ENCODE peak calls at places on chromosome 6, in ten cellular contexts. J is GM12865, H is OCI-LY7, V is bronchial epithelial cell, M is IMR-90, G is neuronal stem cell, S is esophagus squamous epithelium, C is mesenchymal stem cell, T is H1, I is K562. O is an unnamed sample.

GRCh38 chr6:165974817-165975216 is 192.8 kb downstream of the TBXT start:
- DNase-seq in I (no peak), S (no peak), V (no peak), M (no peak), T (no peak), H (no peak), J (no peak), C (no peak), G (no peak), O (no peak)

GRCh38 chr6:1378224-1379025 is 11.0 kb upstream of the FOXF2 start:
- DNase-seq in G (peak; percentile 35), J (no peak), M (no peak), I (no peak), S (no peak), H (no peak), C (no peak), T (no peak), V (no peak), O (no peak)

GRCh38 chr6:165841153-165841558 is 178.1 kb upstream of the PDE10A start:
- DNase-seq in M (no peak), H (no peak), G (no peak), I (no peak), T (no peak), S (no peak), V (no peak), J (no peak), C (no peak), O (no peak)

GRCh38 chr6:35468980-35469710 is 944 bp downstream of the RPL10A start:
- DNase-seq in I (peak; percentile 72), J (peak; percentile 39), V (no peak), S (no peak), C (no peak), G (no peak), T (no peak), M (no peak), H (peak; percentile 28), O (no peak)

GRCh38 chr6:118705799-118706481 is 54.5 kb upstream of the CEP85L start:
- DNase-seq in V (peak; percentile 62), M (peak; percentile 36), J (peak; percentile 58), G (peak; percentile 41), H (no peak), I (no peak), S (no peak), T (no peak), C (peak; percentile 60), O (peak; percentile 41)

GRCh38 chr6:155461636-155462035 is 6.0 kb upstream of the NOX3 start:
- DNase-seq in V (no peak), G (no peak), I (no peak), S (no peak), J (no peak), H (no peak), C (no peak), T (no peak), M (peak; percentile 34), O (no peak)

GRCh38 chr6:113031591-113031990 is 684.5 kb downstream of the RFPL4B start:
- DNase-seq in H (no peak), G (no peak), T (no peak), M (no peak), S (no peak), I (no peak), C (no peak), V (peak; percentile 5), J (no peak), O (no peak)

GRCh38 chr6:44269921-44270525 is at the start of gene TMEM151B:
- DNase-seq in I (no peak), C (no peak), G (no peak), V (no peak), H (no peak), T (peak; percentile 74), M (no peak), S (no peak), J (no peak), O (no peak)

GRCh38 chr6:25309886-25310285 is 30.7 kb downstream of the CARMIL1 start:
- DNase-seq in V (no peak), G (no peak), S (no peak), I (no peak), M (no peak), C (no peak), T (no peak), J (no peak), H (no peak), O (no peak)

GRCh38 chr6:25311251-25311910 is 32.2 kb downstream of the CARMIL1 start:
- DNase-seq in M (peak; percentile 62), S (no peak), V (peak; percentile 73), J (no peak), C (peak; percentile 28), T (no peak), H (no peak), G (no peak), I (no peak), O (no peak)

GRCh38 chr6:25312703-25313102 is 33.5 kb downstream of the CARMIL1 start:
- DNase-seq in C (peak; percentile 30), V (peak; percentile 76), G (no peak), J (no peak), H (peak; percentile 29), S (no peak), T (no peak), M (peak; percentile 59), I (no peak), O (no peak)

GRCh38 chr6:25314776-25315175 is 35.6 kb downstream of the CARMIL1 start:
- DNase-seq in T (no peak), H (no peak), M (no peak), S (no peak), G (no peak), V (no peak), I (no peak), C (no peak), J (no peak), O (no peak)

DNA sequence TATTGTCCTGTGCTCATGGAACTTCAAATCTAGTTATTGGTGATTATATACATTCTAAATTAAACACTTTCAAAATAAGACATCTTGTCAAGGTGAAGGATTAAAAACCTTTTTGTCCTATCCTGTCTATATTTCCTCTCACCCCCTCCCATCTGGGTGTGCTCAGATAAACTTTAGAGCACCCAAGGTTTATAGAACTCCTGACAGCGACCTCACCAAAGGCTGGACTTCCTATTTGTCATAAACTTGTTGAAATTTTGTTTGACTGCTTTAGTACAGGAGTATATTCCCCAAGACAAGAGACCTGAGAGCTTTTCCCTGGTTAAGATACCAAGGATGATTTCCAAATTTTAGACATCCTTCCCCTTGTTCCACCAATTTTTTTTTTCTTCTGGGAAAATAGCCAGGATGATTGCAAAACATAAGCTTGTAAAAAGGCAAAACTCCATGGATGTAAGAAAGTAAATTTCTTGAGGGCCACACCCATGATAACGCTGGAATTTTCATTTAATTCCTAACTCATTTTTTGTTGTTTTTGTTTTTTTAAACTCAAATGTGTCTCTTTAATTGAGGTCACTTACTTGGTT is 33.0 kb downstream of the CARMIL1 start:
- DNase-seq in V (peak; percentile 26), I (no peak), G (no peak), T (no peak), C (no peak), M (peak; percentile 46), S (no peak), J (no peak), H (no peak), O (no peak)
- H3K4me3 ChIP-seq in V (no peak overlapping the region), I (no peak overlapping the region), G (no peak overlapping the region), T (peak overlapping the region; percentile 1), C (no peak overlapping the region), M (no peak overlapping the region), S (no peak overlapping the region), J (no peak overlapping the region), H (no peak overlapping the region), O (no peak overlapping the region)

GRCh38 chr6:37102299-37103168 is 67.4 kb upstream of the PIM1 start:
- DNase-seq in J (peak; percentile 88), V (peak; percentile 65), C (peak; percentile 98), G (peak; percentile 91), M (peak; percentile 88), H (peak; percentile 86), S (no peak), T (peak; percentile 87), I (peak; percentile 87), O (peak; percentile 52)
- H3K4me3 ChIP-seq in J (peak overlapping the region; percentile 68), V (peak overlapping the region; percentile 31), C (peak overlapping the region; percentile 50), G (peak overlapping the region; percentile 5), M (peak overlapping the region; percentile 39), H (peak overlapping the region; percentile 64), S (peak overlapping the region; percentile 42), T (peak overlapping the region; percentile 53), I (peak overlapping the region; percentile 33), O (peak overlapping the region; percentile 41)

GRCh38 chr6:46014054-46014453 is 1.6 kb downstream of the CLIC5 start:
- DNase-seq in T (no peak), G (no peak), M (no peak), S (no peak), I (no peak), J (no peak), H (no peak), C (no peak), V (no peak), O (peak; percentile 11)

GRCh38 chr6:46010270-46010669 is 5.4 kb downstream of the CLIC5 start:
- DNase-seq in C (no peak), G (no peak), J (no peak), M (no peak), I (no peak), V (no peak), H (no peak), T (no peak), S (no peak), O (no peak)

GRCh38 chr6:46013639-46014038 is 2.0 kb downstream of the CLIC5 start:
- DNase-seq in M (no peak), V (no peak), G (no peak), C (no peak), T (no peak), I (no peak), H (no peak), S (no peak), J (no peak), O (no peak)

GRCh38 chr6:46011241-46012085 is 4.2 kb downstream of the CLIC5 start:
- DNase-seq in J (peak; percentile 93), V (no peak), H (no peak), T (no peak), G (no peak), C (peak; percentile 33), M (no peak), S (no peak), I (no peak), O (peak; percentile 75)

GRCh38 chr6:46010771-46011170 is 4.9 kb downstream of the CLIC5 start:
- DNase-seq in H (no peak), G (no peak), J (no peak), V (no peak), S (no peak), C (no peak), T (no peak), M (no peak), I (no peak), O (no peak)
- H3K4me3 ChIP-seq in H (no peak overlapping the region), G (no peak overlapping the region), J (no peak overlapping the region), V (no peak overlapping the region), S (no peak overlapping the region), C (no peak overlapping the region), T (no peak overlapping the region), M (no peak overlapping the region), I (no peak overlapping the region), O (no peak overlapping the region)

DNA sequence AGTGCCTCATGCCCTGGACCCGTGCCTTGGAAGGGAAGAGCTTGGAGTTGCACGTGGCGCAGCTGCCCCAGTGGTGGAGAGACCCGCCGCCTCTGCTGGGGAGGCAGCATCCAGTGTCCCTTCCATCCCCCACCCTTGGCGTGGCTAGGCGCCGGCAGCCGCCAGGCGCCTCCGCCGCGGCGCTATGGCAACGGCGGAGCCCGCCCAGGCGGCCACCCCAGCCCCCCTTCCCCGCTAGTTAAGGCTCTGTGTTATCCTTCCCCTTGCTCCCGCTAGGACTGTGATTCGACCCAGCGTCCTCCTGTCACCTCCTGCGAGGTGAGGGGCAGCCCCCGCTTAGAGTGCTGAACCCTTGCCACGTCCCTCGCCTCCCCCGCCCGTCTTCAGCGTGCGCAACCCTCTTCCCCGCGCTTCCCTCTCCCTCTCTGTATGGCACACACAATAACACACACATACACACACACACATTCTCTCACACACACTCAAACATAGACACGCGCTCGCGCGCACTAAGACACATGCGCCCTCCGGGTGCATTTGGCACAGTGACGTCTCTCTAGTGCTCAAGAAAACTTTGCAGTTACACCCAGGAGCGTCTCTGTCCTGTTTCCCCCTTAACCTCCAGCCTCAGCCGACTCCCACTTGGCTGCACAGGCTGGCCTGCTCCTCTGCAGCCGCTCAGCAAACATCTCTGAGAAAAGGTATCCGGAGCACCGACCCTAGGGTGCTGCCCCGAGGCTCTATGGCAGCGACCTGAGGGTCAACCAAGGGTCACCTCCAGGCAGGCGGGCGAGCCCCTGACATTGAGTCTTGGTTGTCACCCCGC is 8.5 kb downstream of the GRIK2 start:
- DNase-seq in V (no peak), I (no peak), J (no peak), S (no peak), M (peak; percentile 46), T (peak; percentile 76), H (no peak), C (peak; percentile 44), G (peak; percentile 59), O (no peak)
- H3K4me3 ChIP-seq in V (no peak overlapping the region), I (no peak overlapping the region), J (no peak overlapping the region), S (no peak overlapping the region), M (peak overlapping the region; percentile 54), T (peak overlapping the region; percentile 64), H (no peak overlapping the region), C (peak overlapping the region; percentile 21), G (peak overlapping the region; percentile 78), O (no peak overlapping the region)

O was measured in Jurkat, Clone E6-1.